ENCODE peak calls at places on chromosomes 6 and 20, in nine cellular contexts. W is CD4-positive, alpha-beta memory T cell; Z is uterus; E is naive thymus-derived CD4-positive, alpha-beta T cell; F is GM23338; M is PC-3; T is Peyer's patch; B is ascending aorta; R is esophagus squamous epithelium. A is an unnamed sample. For H3K4me1 and H3K36me3, the result is how much of the 10 kb centered on the place peaks cover.

GRCh38 chr6:11769816-11770545 is 8.6 kb downstream of the ADTRP start:
- DNase-seq in W (no peak), Z (no peak), E (no peak), F (peak), M (peak), T (no peak), B (no peak), R (no peak), A (no peak)

GRCh38 chr6:52514514-52514913 is 62.3 kb downstream of the TRAM2 start:
- DNase-seq in W (no peak), Z (peak), E (no peak), F (no peak), M (no peak), T (no peak), B (peak), R (no peak), A (peak)

GRCh38 chr6:112272799-112273198 is 18.4 kb upstream of the LAMA4 start:
- DNase-seq in W (no peak), Z (no peak), E (no peak), F (no peak), M (no peak), T (no peak), B (no peak), R (no peak), A (no peak)

GRCh38 chr6:142444800-142445405 is 143.1 kb downstream of the ADGRG6 start:
- DNase-seq in W (no peak), Z (no peak), E (no peak), F (no peak), M (peak), T (no peak), B (no peak), R (no peak), A (no peak)

GRCh38 chr20:58852559-58853271 is at the start of gene GNAS:
- DNase-seq in W (peak), Z (peak), E (no peak), F (peak), M (peak), T (no peak), B (no peak), R (no peak), A (peak)

GRCh38 chr6:29590218-29590808 is 5.4 kb downstream of the OR2H2 start:
- DNase-seq in W (no peak), Z (no peak), E (no peak), F (no peak), M (no peak), T (no peak), B (no peak), R (no peak), A (no peak)

GRCh38 chr6:31701666-31702420 is 1.3 kb downstream of the ABHD16A start:
- DNase-seq in W (no peak), Z (no peak), E (no peak), F (no peak), M (no peak), T (no peak), B (no peak), R (no peak), A (peak)

GRCh38 chr20:4546786-4547185 is 174.9 kb upstream of the PRND start:
- DNase-seq in W (no peak), Z (no peak), E (no peak), F (no peak), M (peak), T (no peak), B (no peak), R (no peak), A (peak)

GRCh38 chr6:163651910-163652309 is 237.4 kb downstream of the QKI start:
- DNase-seq in W (no peak), Z (no peak), E (no peak), F (no peak), M (no peak), T (no peak), B (peak), R (no peak), A (peak)

GRCh38 chr20:62772994-62773858 is 23.0 kb upstream of the MRGBP start:
- DNase-seq in W (no peak), Z (no peak), E (no peak), F (no peak), M (no peak), T (no peak), B (no peak), R (no peak), A (peak)

GRCh38 chr6:24931296-24931695 is 4.5 kb downstream of the RIPOR2 start:
- DNase-seq in W (peak), Z (no peak), E (no peak), F (no peak), M (no peak), T (no peak), B (no peak), R (no peak), A (no peak)

GRCh38 chr20:18989736-18990474 is 176.3 kb downstream of the SCP2D1 start:
- DNase-seq in W (no peak), Z (peak), E (no peak), F (no peak), M (no peak), T (no peak), B (peak), R (no peak), A (no peak)

GRCh38 chr6:118252474-118252873 is 295.6 kb upstream of the PLN start:
- DNase-seq in W (no peak), Z (no peak), E (no peak), F (no peak), M (no peak), T (no peak), B (no peak), R (no peak), A (no peak)

GRCh38 chr6:3195377-3195694 is 32.1 kb downstream of the TUBB2B start:
- DNase-seq in W (no peak), Z (no peak), E (no peak), F (no peak), M (no peak), T (no peak), B (no peak), R (no peak), A (no peak)

GRCh38 chr6:41371992-41372525 is 36.7 kb downstream of the NCR2 start:
- DNase-seq in W (no peak), Z (peak), E (no peak), F (peak), M (no peak), T (no peak), B (no peak), R (no peak), A (peak)

GRCh38 chr20:45872626-45873025 is 8.4 kb upstream of the ZSWIM1 start:
- DNase-seq in W (no peak), Z (no peak), E (no peak), F (no peak), M (peak), T (no peak), B (no peak), R (no peak), A (no peak)

GRCh38 chr6:149045404-149045803 is 272.1 kb upstream of the TAB2 start:
- DNase-seq in W (peak), Z (no peak), E (peak), F (peak), M (no peak), T (no peak), B (no peak), R (no peak), A (no peak)

GRCh38 chr20:61719691-61720347 is 345.9 kb downstream of the TAF4 start:
- DNase-seq in W (peak), Z (no peak), E (peak), F (peak), M (no peak), T (no peak), B (no peak), R (no peak), A (no peak)

GRCh38 chr20:62208061-62208804 is 11.8 kb downstream of the HRH3 start:
- DNase-seq in W (no peak), Z (no peak), E (no peak), F (no peak), M (no peak), T (no peak), B (no peak), R (no peak), A (no peak)

GRCh38 chr6:42086046-42086664 is 35.8 kb downstream of the TAF8 start:
- DNase-seq in W (no peak), Z (no peak), E (no peak), F (peak), M (peak), T (no peak), B (no peak), R (no peak), A (no peak)

GRCh38 chr6:112839525-112839961 is 492.4 kb downstream of the RFPL4B start:
- DNase-seq in W (no peak), Z (no peak), E (no peak), F (no peak), M (no peak), T (no peak), B (no peak), R (no peak), A (peak)

GRCh38 chr20:25196701-25197120 is 1.2 kb downstream of the ENTPD6 start:
- DNase-seq in W (no peak), Z (no peak), E (peak), F (peak), M (no peak), T (no peak), B (no peak), R (no peak), A (peak)

GRCh38 chr6:155444120-155444917 is 11.3 kb downstream of the NOX3 start:
- DNase-seq in W (no peak), Z (no peak), E (no peak), F (no peak), M (peak), T (no peak), B (no peak), R (no peak), A (no peak)

GRCh38 chr6:143034689-143035334 is 25.9 kb upstream of the AIG1 start:
- DNase-seq in W (no peak), Z (no peak), E (no peak), F (no peak), M (peak), T (no peak), B (no peak), R (no peak), A (no peak)

GRCh38 chr20:61487346-61488022 is 235.4 kb downstream of the CDH4 start:
- DNase-seq in W (no peak), Z (no peak), E (no peak), F (no peak), M (no peak), T (no peak), B (no peak), R (no peak), A (no peak)

GRCh38 chr20:61738601-61739069 is 327.0 kb downstream of the TAF4 start:
- DNase-seq in W (no peak), Z (no peak), E (no peak), F (no peak), M (no peak), T (no peak), B (no peak), R (no peak), A (no peak)

GRCh38 chr20:55291251-55291650 is 714.1 kb downstream of the CBLN4 start:
- DNase-seq in W (no peak), Z (no peak), E (no peak), F (no peak), M (no peak), T (no peak), B (no peak), R (no peak), A (no peak)

GRCh38 chr20:48765359-48765758 is 62.4 kb downstream of the PREX1 start:
- DNase-seq in W (no peak), Z (no peak), E (no peak), F (no peak), M (no peak), T (no peak), B (no peak), R (no peak), A (no peak)
- H3K4me1 ChIP-seq in W (half or more), Z (under half), E (half or more), F (under half), M (under half), T (under half), B (under half), R (under half), A (under half)

GRCh38 chr20:50062006-50062838 is 50.7 kb downstream of the UBE2V1 start:
- DNase-seq in W (no peak), Z (no peak), E (no peak), F (no peak), M (no peak), T (no peak), B (no peak), R (no peak), A (no peak)
- H3K36me3 ChIP-seq in W (under half), Z (under half), E (under half), F (under half), M (under half), T (under half), B (under half), R (under half), A (under half)

GRCh38 chr20:9919271-9920014 is 80.6 kb upstream of the PAK5 start:
- DNase-seq in W (no peak), Z (no peak), E (no peak), F (no peak), M (no peak), T (no peak), B (no peak), R (no peak), A (no peak)
- H3K4me1 ChIP-seq in W (under half), Z (under half), E (under half), F (under half), M (under half), T (under half), B (under half), R (under half), A (under half)

DNA sequence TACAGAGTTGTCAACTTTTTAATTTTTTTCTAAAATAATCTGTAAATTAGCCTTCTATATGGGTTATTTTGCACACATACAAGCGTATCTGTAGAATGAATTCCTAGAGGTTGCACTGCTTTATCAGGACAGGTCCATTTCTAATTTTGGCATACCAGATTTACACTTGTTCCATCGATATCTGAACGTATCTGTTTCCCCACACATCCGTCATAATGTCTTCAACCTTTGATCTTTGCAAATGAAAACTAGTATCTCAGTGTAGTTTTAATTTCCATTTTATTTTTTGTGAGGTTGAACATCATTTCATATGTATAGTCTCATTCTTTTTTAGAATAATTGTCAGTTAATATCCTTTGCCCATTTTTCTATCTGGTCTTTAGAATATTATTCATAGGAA is 22.7 kb downstream of the SENP6 start:
- DNase-seq in W (no peak), Z (no peak), E (no peak), F (no peak), M (no peak), T (no peak), B (no peak), R (no peak), A (no peak)
- H3K36me3 ChIP-seq in W (under half), Z (under half), E (under half), F (under half), M (under half), T (under half), B (under half), R (under half), A (under half)

DNA sequence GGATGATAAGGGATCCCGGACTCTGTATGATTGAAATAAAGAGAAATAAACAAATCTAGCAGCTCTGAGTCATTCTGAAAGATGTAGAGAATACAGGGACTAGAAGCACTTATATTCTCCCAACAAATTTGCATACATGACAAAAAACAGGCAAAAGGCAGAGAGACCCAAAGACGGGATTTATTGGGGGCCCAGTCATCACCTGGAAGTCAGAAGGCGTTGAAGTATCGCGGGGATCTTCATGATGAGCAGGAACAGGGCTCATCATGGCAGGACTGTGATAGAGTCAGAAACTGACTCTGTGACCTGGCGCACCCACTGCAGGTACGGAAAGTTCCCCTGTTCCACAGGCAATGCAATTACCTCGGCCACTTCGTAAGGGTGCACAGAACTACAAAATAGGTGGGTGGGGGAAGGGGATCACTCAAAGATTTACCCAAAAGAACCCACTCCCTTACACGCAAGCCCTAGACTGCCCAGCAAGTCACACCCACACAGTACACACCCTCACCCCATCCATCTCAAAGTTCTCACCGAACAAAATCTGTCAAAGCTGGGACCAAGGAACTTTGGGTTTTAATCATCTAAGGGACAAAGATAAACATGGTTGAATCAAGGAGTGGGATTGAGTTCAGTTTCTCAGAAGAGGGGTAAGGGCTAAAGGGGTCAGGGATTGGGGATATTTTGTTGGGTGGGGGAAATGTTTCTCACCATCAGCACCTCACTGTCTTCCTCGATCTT is 1.4 kb downstream of the CUTA start:
- DNase-seq in W (peak), Z (no peak), E (no peak), F (no peak), M (no peak), T (no peak), B (no peak), R (no peak), A (peak)
- H3K4me1 ChIP-seq in W (half or more), Z (under half), E (under half), F (under half), M (under half), T (under half), B (under half), R (under half), A (under half)

GRCh38 chr20:57397693-57398108 is 6.5 kb downstream of the RBM38 start:
- DNase-seq in W (peak), Z (no peak), E (peak), F (no peak), M (no peak), T (peak), B (no peak), R (no peak), A (no peak)

GRCh38 chr20:57399587-57400261 is 8.5 kb downstream of the RBM38 start:
- DNase-seq in W (peak), Z (no peak), E (peak), F (no peak), M (no peak), T (peak), B (no peak), R (no peak), A (no peak)

GRCh38 chr20:57400262-57400701 is 9.1 kb downstream of the RBM38 start:
- DNase-seq in W (no peak), Z (no peak), E (peak), F (no peak), M (no peak), T (peak), B (no peak), R (no peak), A (no peak)

GRCh38 chr20:57398231-57398821 is 7.1 kb downstream of the RBM38 start:
- DNase-seq in W (peak), Z (peak), E (peak), F (no peak), M (no peak), T (peak), B (peak), R (peak), A (no peak)

GRCh38 chr20:57398901-57399535 is 7.8 kb downstream of the RBM38 start:
- DNase-seq in W (no peak), Z (no peak), E (no peak), F (no peak), M (no peak), T (no peak), B (no peak), R (no peak), A (no peak)
- H3K36me3 ChIP-seq in W (half or more), Z (under half), E (under half), F (under half), M (under half), T (under half), B (under half), R (under half), A (under half)

GRCh38 chr6:53721766-53722165 is 56.2 kb upstream of the KLHL31 start:
- DNase-seq in W (no peak), Z (no peak), E (no peak), F (no peak), M (no peak), T (no peak), B (no peak), R (no peak), A (no peak)
- H3K4me1 ChIP-seq in W (under half), Z (under half), E (under half), F (under half), M (under half), T (under half), B (under half), R (under half), A (under half)

A was measured in adipocyte.